ENCODE peak calls at places on chromosomes 11 and 22, in seven cellular contexts. K is heart left ventricle, I is DND-41, V is ovary, N is fibroblast of the aortic adventitia, H is sigmoid colon, Q is nephron progenitor cell. S is an unnamed sample.

GRCh38 chr11:61587951-61588695 is 7.2 kb upstream of the SYT7 start:
- DNase-seq in H (peak), K (peak), I (peak), Q (peak), V (peak), N (no peak), S (peak)

GRCh38 chr11:90134420-90135003 is at the start of gene NAALAD2:
- DNase-seq in I (no peak), Q (peak), V (peak), H (peak), N (peak), K (peak), S (peak)

GRCh38 chr11:90646706-90647105 is 423.9 kb upstream of the CHORDC1 start:
- DNase-seq in I (no peak), H (no peak), K (no peak), Q (no peak), V (no peak), N (no peak), S (no peak)

GRCh38 chr22:37745548-37746365 is 48.9 kb downstream of the TRIOBP start:
- DNase-seq in V (peak), N (peak), I (peak), K (peak), Q (peak), H (peak), S (peak)

GRCh38 chr11:92707665-92708064 is 261.8 kb upstream of the MTNR1B start:
- DNase-seq in V (no peak), I (no peak), H (no peak), N (peak), K (no peak), Q (no peak), S (no peak)

GRCh38 chr11:101133190-101133589 is 3.6 kb upstream of the PGR start:
- DNase-seq in V (no peak), K (no peak), N (no peak), H (no peak), Q (no peak), I (no peak), S (peak)

GRCh38 chr22:27381960-27382742 is 419.4 kb downstream of the MN1 start:
- DNase-seq in V (no peak), K (no peak), Q (no peak), I (no peak), H (no peak), N (no peak), S (no peak)

GRCh38 chr11:118625976-118626375 is 18.6 kb downstream of the PHLDB1 start:
- DNase-seq in N (no peak), K (peak), I (peak), H (no peak), Q (no peak), V (no peak), S (no peak)

GRCh38 chr22:45235101-45235777 is 5.5 kb downstream of the KIAA0930 start:
- DNase-seq in H (no peak), V (no peak), Q (no peak), N (no peak), K (peak), I (no peak), S (no peak)

GRCh38 chr11:109267293-109268095 is 154.5 kb upstream of the C11orf87 start:
- DNase-seq in I (no peak), V (no peak), Q (no peak), N (no peak), H (no peak), K (no peak), S (peak)

GRCh38 chr11:103257360-103257759 is 148.1 kb downstream of the DYNC2H1 start:
- DNase-seq in I (no peak), H (no peak), V (no peak), K (no peak), Q (no peak), N (peak), S (peak)

GRCh38 chr11:45095691-45096010 is 50.8 kb upstream of the PRDM11 start:
- DNase-seq in I (no peak), V (no peak), Q (no peak), H (no peak), K (no peak), N (no peak), S (no peak)

GRCh38 chr22:28477556-28477955 is 202.1 kb downstream of the TTC28 start:
- DNase-seq in N (no peak), K (no peak), H (no peak), Q (no peak), I (no peak), V (no peak), S (no peak)

GRCh38 chr11:121723261-121723741 is 270.5 kb upstream of the SORL1-AS1 start:
- DNase-seq in V (peak), H (peak), K (peak), Q (peak), N (peak), I (no peak), S (peak)

GRCh38 chr11:12045914-12046635 is 37.6 kb upstream of the DKK3 start:
- DNase-seq in K (no peak), I (no peak), Q (no peak), V (no peak), N (no peak), H (no peak), S (no peak)

GRCh38 chr11:130408401-130408890 is 20.0 kb downstream of the ADAMTS8 start:
- DNase-seq in V (no peak), N (no peak), I (no peak), K (no peak), Q (no peak), H (no peak), S (no peak)

GRCh38 chr11:28606930-28607329 is 498.7 kb downstream of the METTL15 start:
- DNase-seq in H (no peak), K (no peak), I (no peak), N (no peak), Q (no peak), V (no peak), S (no peak)

GRCh38 chr11:121613724-121614123 is 161.0 kb upstream of the SORL1-AS1 start:
- DNase-seq in I (no peak), K (no peak), V (no peak), H (no peak), Q (no peak), N (peak), S (no peak)

GRCh38 chr11:18100926-18101656 is 4.8 kb downstream of the SAAL1 start:
- DNase-seq in N (no peak), V (no peak), H (no peak), K (no peak), Q (no peak), I (no peak), S (no peak)

GRCh38 chr11:75433443-75433842 is 440 bp upstream of the KLHL35 start:
- DNase-seq in K (no peak), I (no peak), N (no peak), V (no peak), H (no peak), Q (no peak), S (no peak)

GRCh38 chr11:17898071-17898470 is 114.8 kb downstream of the SERGEF start:
- DNase-seq in Q (no peak), K (no peak), I (no peak), V (no peak), N (no peak), H (no peak), S (no peak)

GRCh38 chr22:24801906-24802504 is 4.0 kb upstream of the SGSM1 start:
- DNase-seq in Q (no peak), I (no peak), H (no peak), N (no peak), K (no peak), V (no peak), S (no peak)

GRCh38 chr11:38005597-38005996 is 1407.6 kb upstream of the RAG2 start:
- DNase-seq in H (no peak), K (no peak), N (peak), V (no peak), I (no peak), Q (no peak), S (peak)

GRCh38 chr11:96578379-96578778 is 188.6 kb downstream of the JRKL start:
- DNase-seq in H (no peak), I (no peak), Q (no peak), N (no peak), V (no peak), K (no peak), S (no peak)

GRCh38 chr22:46777609-46777970 is 15.1 kb downstream of the TBC1D22A start:
- DNase-seq in N (no peak), K (peak), H (no peak), V (no peak), Q (no peak), I (no peak), S (no peak)

GRCh38 chr11:93908689-93909088 is 58.3 kb upstream of the VSTM5 start:
- DNase-seq in I (no peak), K (no peak), H (no peak), N (peak), Q (no peak), V (no peak), S (peak)

GRCh38 chr11:131938321-131938751 is 567.9 kb downstream of the NTM start:
- DNase-seq in H (no peak), V (no peak), N (no peak), Q (no peak), I (no peak), K (no peak), S (no peak)

GRCh38 chr11:80155412-80156017 is 714.7 kb upstream of the TENM4 start:
- DNase-seq in V (no peak), Q (peak), N (peak), K (no peak), I (no peak), H (no peak), S (peak)

GRCh38 chr11:76665172-76665571 is 5.4 kb downstream of the LRRC32 start:
- DNase-seq in Q (no peak), K (peak), N (no peak), H (peak), I (no peak), V (no peak), S (no peak)

DNA sequence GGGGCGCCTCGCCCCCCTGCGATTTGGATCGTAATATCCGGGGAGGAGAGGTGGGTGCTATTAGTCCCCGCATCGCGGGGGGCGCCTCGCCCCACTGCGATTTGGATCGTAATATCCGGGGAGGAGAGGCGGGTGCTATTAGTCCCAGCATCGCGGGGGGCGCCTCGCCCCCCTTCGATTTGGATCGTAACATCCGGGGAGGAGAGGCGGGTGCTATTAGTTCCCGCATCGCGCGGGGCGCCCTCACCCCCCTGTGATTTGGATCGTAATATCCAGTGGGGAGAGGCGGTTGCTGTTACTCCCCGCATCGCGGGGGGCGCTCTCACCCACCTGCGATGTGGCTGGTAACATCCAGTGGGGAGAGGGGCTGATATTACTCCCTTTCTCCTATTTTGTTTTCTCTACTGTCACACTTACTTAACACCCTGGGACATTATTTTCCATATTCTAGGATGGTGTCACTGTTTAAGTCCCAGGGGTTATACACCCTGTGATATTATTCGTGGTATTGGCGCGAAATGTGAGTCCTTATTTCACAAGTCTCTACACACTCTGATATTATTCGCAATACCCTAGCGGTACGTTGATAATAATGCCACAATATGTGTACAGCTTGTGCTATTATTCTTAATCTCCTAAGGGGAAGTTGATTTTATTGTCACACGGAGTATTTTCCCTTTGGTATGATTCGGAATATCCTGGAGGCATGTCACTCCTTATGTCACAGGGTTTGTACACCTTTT is 57.8 kb upstream of the ALDH3B2 start:
- DNase-seq in I (peak), Q (no peak), N (no peak), V (no peak), H (no peak), K (no peak), S (peak)
- TF ChIP-seq CTCF in I (peak), Q (peak), N (peak), V (no peak), H (no peak), K (no peak), S (peak)

GRCh38 chr11:33344611-33345010 is 87.4 kb downstream of the HIPK3 start:
- DNase-seq in V (no peak), H (no peak), I (no peak), N (no peak), K (no peak), Q (no peak), S (peak)
- TF ChIP-seq CTCF in V (no peak), H (no peak), I (no peak), N (peak), K (no peak), Q (no peak), S (peak)

GRCh38 chr22:39530136-39530535 is 2.4 kb downstream of the RPS19BP1 start:
- DNase-seq in I (no peak), N (no peak), Q (no peak), K (no peak), H (no peak), V (no peak), S (no peak)

GRCh38 chr22:39532215-39533071 is at the start of gene RPS19BP1:
- DNase-seq in N (peak), K (peak), H (peak), V (peak), I (peak), Q (peak), S (peak)

GRCh38 chr22:39528681-39529486 is 3.7 kb downstream of the RPS19BP1 start:
- DNase-seq in K (peak), Q (peak), N (peak), H (peak), V (peak), I (peak), S (peak)

GRCh38 chr22:39529487-39529851 is 3.1 kb downstream of the RPS19BP1 start:
- DNase-seq in K (no peak), I (no peak), V (no peak), N (no peak), H (no peak), Q (no peak), S (no peak)

DNA sequence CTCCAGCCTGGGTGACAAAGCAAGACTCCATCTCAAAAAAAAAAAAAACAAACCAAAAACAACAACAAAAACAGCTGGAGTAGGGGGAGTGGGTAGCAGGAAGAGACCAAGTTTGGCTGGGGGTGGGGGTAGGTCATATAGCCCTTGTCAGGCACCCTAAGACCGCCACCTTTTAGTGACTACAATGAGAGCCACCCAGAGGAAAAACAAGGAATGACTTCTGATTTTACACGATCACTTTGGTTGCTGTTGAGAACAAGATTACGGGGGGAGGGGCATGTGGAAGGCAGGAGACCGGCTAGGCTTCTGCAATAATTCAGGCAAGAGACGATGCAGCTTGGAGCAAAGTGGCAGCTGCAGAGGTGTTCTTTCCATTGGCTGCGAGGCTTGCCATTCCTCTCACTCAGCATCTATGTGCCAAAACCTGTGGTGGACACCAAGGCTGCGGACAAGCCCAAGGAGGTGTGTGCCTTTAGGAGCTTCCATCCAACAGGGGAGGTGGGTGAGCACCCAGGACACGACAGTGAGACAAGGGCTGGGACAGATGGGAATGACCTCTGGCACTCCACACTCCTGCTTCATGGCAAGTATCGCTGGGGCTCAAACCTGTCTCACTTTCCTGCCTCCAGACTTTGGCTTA is 1.7 kb downstream of the RPS19BP1 start:
- DNase-seq in K (no peak), N (peak), Q (no peak), I (peak), V (peak), H (no peak), S (peak)
- TF ChIP-seq CTCF in K (no peak), N (peak), Q (peak), I (peak), V (no peak), H (no peak), S (peak)

GRCh38 chr11:69828276-69828970 is 9.2 kb upstream of the FGF3 start:
- DNase-seq in I (no peak), H (peak), N (no peak), K (no peak), Q (no peak), V (no peak), S (no peak)
- TF ChIP-seq CTCF in I (no peak), H (no peak), N (no peak), K (no peak), Q (no peak), V (no peak), S (no peak)

DNA sequence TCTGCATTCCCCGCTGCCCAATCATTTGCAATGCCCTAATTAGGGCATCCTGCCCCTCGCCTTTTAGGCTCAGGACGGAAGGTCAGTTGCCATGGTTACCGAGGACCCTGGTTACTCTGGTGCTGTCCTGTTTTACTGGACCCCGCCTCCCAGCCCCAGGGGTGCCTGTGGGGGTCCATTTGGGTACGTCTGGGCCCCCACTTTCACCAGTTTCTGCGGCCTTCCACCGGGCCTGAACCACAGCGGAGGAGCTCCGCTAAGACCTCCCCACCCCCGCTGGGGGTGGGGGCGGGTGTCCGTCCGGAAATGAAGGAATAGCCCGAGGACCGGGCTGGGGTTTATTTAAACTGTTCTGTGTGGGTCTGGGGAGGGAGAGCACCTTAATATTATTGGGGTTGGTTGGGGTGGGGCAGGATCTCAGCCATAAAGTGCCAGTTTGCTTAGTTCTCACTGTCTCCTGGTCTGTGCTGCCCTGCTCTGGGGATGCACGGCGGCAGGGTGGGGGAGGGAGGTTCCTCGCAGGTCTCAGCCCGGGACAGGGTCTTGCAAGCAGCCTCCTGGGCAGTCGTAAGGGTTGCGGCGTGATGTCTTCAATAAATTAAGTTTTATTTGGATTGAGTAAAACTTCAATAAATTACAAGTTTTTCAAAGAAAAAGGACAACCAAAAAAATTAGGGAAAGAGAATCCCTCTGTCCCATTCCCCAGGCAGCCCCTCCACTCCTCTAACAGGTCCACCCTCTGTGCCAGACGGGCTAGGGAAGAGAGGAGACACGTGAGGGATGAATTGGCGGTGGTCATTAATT is 5.3 kb downstream of the PHOX2A start:
- DNase-seq in N (no peak), H (peak), I (no peak), K (no peak), V (no peak), Q (peak), S (no peak)
- TF ChIP-seq CTCF in N (no peak), H (no peak), I (no peak), K (no peak), V (no peak), Q (no peak), S (no peak)

DNA sequence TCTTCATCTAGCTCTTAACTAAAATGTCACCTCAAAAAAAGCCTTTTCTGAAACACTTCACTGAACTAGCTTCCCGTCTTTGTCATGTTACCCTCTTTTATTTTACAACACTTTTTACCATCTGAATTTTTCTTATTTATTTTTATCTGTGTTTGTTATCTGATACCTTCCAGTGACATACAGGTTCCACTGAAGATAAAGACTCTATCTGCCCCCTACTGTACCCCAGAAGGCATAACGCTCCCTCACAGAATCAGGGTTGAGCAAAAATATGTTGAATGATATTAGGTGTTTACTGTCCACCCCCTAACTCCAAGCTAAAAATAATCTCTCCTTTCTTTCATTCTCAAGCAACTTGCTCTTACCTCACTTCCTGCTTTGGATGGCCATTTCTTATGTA is 654.2 kb downstream of the NELL1 start:
- DNase-seq in I (no peak), K (no peak), V (no peak), H (no peak), Q (no peak), N (no peak), S (no peak)
- TF ChIP-seq CTCF in I (peak), K (no peak), V (no peak), H (no peak), Q (peak), N (no peak), S (no peak)

DNA sequence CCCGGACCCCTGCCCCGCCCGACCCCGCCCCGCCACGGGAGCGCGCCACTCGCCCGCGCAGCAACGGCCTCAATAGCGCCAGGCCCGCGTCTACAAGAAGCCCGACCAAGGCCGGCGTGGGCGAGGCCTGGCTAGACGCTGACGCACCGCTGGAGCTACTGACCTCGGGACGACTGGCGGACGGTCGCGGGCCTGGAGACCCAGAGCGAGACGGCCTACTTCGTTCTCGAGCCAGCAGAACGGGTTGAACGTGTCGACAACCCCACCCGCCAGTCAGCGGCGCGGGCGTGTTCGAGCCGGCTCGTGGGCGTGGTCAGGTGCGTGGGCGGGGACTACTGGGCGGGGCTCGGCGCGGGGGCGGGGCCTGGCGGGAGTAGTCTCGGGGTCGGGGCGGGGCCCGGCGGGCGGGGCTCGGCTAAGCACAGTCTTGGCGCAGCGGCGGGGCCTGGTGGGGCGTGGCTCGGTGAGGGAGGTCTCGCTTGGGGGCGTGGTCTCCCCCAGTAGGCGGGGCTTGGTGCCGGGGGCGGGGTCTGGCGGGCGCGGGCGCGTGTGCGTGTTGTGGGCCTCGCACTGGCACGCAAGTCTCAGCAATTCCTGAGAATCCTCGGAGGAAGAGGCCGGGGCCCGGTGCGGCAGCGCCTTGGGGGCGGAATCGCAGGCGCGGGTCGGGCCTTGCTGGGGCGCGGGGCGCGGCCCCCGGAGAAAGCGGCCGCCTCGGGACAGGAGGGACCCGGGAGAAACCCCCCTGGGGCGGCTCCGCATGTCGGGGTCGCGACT is at the start of gene RNH1:
- DNase-seq in K (peak), N (peak), H (peak), V (peak), Q (peak), I (peak), S (peak)
- TF ChIP-seq CTCF in K (no peak), N (no peak), H (no peak), V (no peak), Q (no peak), I (no peak), S (no peak)